ENCODE peak calls at places on chromosome 13, in five cellular contexts. P is suprapubic skin, R is breast epithelium, T is A549, U is K562. H is an unnamed sample.

GRCh38 chr13:95842898-95843297 is 166.0 kb downstream of the DNAJC3 start:
- DNase-seq in R (no peak), U (no peak), P (no peak), T (no peak), H (no peak)

GRCh38 chr13:26487781-26488180 is 69.7 kb upstream of the WASF3 start:
- DNase-seq in R (no peak), U (no peak), P (no peak), T (no peak), H (peak; percentile 81)

GRCh38 chr13:97113231-97114001 is 108.7 kb upstream of the MBNL2 start:
- DNase-seq in P (no peak), U (no peak), R (no peak), T (no peak), H (no peak)

GRCh38 chr13:84500016-84500415 is 617.7 kb upstream of the SLITRK1 start:
- DNase-seq in P (no peak), U (no peak), R (no peak), T (no peak), H (no peak)

GRCh38 chr13:33560722-33561121 is 257.2 kb upstream of the RFC3 start:
- DNase-seq in U (no peak), R (no peak), T (no peak), P (no peak), H (no peak)

GRCh38 chr13:34412817-34413365 is 529.2 kb upstream of the NBEA start:
- DNase-seq in P (no peak), U (no peak), T (peak; percentile 19), R (no peak), H (no peak)

GRCh38 chr13:113774177-113775107 is 15.4 kb downstream of the TMEM255B start:
- DNase-seq in U (no peak), R (no peak), P (no peak), T (no peak), H (peak; percentile 21)

GRCh38 chr13:47126432-47126831 is 229.6 kb upstream of the HTR2A start:
- DNase-seq in R (no peak), U (no peak), P (no peak), T (no peak), H (no peak)

GRCh38 chr13:41178040-41178439 is 16.3 kb downstream of the KBTBD7 start:
- DNase-seq in P (no peak), T (no peak), U (no peak), R (no peak), H (no peak)

GRCh38 chr13:113002206-113002821 is 33.3 kb downstream of the MCF2L start:
- DNase-seq in U (peak; percentile 35), T (no peak), P (no peak), R (no peak), H (no peak)

GRCh38 chr13:88459335-88459734 is 788.2 kb downstream of the SLITRK5 start:
- DNase-seq in T (no peak), R (no peak), U (no peak), P (no peak), H (no peak)

GRCh38 chr13:91946498-91947070 is 548.2 kb downstream of the GPC5 start:
- DNase-seq in P (no peak), U (no peak), R (no peak), T (peak; percentile 14), H (no peak)

GRCh38 chr13:46596501-46596900 is 43.5 kb downstream of the LRCH1 start:
- DNase-seq in U (no peak), R (no peak), T (no peak), P (no peak), H (no peak)

GRCh38 chr13:66528139-66528538 is 702.0 kb downstream of the PCDH9 start:
- DNase-seq in R (no peak), P (no peak), T (no peak), U (no peak), H (no peak)

GRCh38 chr13:97856001-97856675 is 97.3 kb upstream of the IPO5 start:
- DNase-seq in T (no peak), U (no peak), R (no peak), P (peak; percentile 76), H (peak; percentile 86)

GRCh38 chr13:30818323-30818960 is 83.1 kb downstream of the ALOX5AP start:
- DNase-seq in T (no peak), P (no peak), R (no peak), U (no peak), H (peak; percentile 56)

GRCh38 chr13:52809310-52809769 is 39.1 kb downstream of the PCDH8 start:
- DNase-seq in U (peak; percentile 84), T (peak; percentile 73), R (peak; percentile 59), P (no peak), H (no peak)

GRCh38 chr13:43431279-43431678 is 355.5 kb downstream of the ENOX1 start:
- DNase-seq in T (no peak), R (no peak), P (no peak), U (no peak), H (no peak)

GRCh38 chr13:113169277-113170272 is 11.1 kb downstream of the PROZ start:
- DNase-seq in U (no peak), P (no peak), T (no peak), R (no peak), H (peak; percentile 34)

GRCh38 chr13:43977911-43978310 is 98.2 kb downstream of the LACC1 start:
- DNase-seq in T (no peak), R (no peak), U (no peak), P (no peak), H (no peak)

GRCh38 chr13:114099918-114100445 is 32.4 kb downstream of the RASA3 start:
- DNase-seq in R (peak; percentile 52), T (peak; percentile 62), U (no peak), P (peak; percentile 74), H (peak; percentile 88)

GRCh38 chr13:110377178-110378175 is 70.4 kb downstream of the COL4A2 start:
- DNase-seq in P (no peak), T (no peak), U (no peak), R (no peak), H (no peak)

GRCh38 chr13:44107357-44108121 is 227.8 kb downstream of the LACC1 start:
- DNase-seq in U (no peak), R (no peak), T (no peak), P (no peak), H (no peak)

GRCh38 chr13:49060698-49061387 is 85.1 kb downstream of the FNDC3A start:
- DNase-seq in R (no peak), U (no peak), T (no peak), P (no peak), H (no peak)

GRCh38 chr13:92833071-92833470 is 393.5 kb upstream of the GPC6 start:
- DNase-seq in R (no peak), U (no peak), P (no peak), T (no peak), H (no peak)

GRCh38 chr13:73364706-73365105 is 305.9 kb downstream of the KLF5 start:
- DNase-seq in T (peak; percentile 1), R (no peak), U (no peak), P (no peak), H (no peak)

GRCh38 chr13:113452942-113453901 is at the start of gene ADPRHL1:
- DNase-seq in T (no peak), U (no peak), R (peak; percentile 43), P (no peak), H (no peak)

GRCh38 chr13:80341098-80341701 is at the start of gene SPRY2:
- DNase-seq in U (peak; percentile 71), P (peak; percentile 96), T (peak; percentile 92), R (peak; percentile 88), H (peak; percentile 94)

GRCh38 chr13:80340643-80341097 is 256 bp downstream of the SPRY2 start:
- DNase-seq in R (no peak), U (no peak), P (peak; percentile 65), T (peak; percentile 51), H (no peak)

GRCh38 chr13:80339841-80340642 is 884 bp downstream of the SPRY2 start:
- DNase-seq in R (no peak), T (peak; percentile 29), U (peak; percentile 14), P (peak; percentile 74), H (peak; percentile 89)

GRCh38 chr13:80338781-80339577 is 1.9 kb downstream of the SPRY2 start:
- DNase-seq in R (peak; percentile 63), P (peak; percentile 78), U (peak; percentile 38), T (peak; percentile 61), H (peak; percentile 66)

GRCh38 chr13:80339578-80339840 is 1.4 kb downstream of the SPRY2 start:
- DNase-seq in P (no peak), U (peak; percentile 16), T (no peak), R (no peak), H (no peak)
- H3K4me3 ChIP-seq in P (peak overlapping the region; percentile 92), U (peak overlapping the region; percentile 71), T (peak overlapping the region; percentile 84), R (peak overlapping the region; percentile 59), H (peak overlapping the region; percentile 89)

GRCh38 chr13:77326905-77327604 is at the start of gene MYCBP2:
- DNase-seq in U (peak; percentile 89), R (peak; percentile 98), P (peak; percentile 98), T (peak; percentile 95), H (peak; percentile 99)
- TF ChIP-seq POLR2A in U (peak; percentile 91), R (peak; percentile 96), P (peak; percentile 66), T (peak; percentile 85), H (no peak)

DNA sequence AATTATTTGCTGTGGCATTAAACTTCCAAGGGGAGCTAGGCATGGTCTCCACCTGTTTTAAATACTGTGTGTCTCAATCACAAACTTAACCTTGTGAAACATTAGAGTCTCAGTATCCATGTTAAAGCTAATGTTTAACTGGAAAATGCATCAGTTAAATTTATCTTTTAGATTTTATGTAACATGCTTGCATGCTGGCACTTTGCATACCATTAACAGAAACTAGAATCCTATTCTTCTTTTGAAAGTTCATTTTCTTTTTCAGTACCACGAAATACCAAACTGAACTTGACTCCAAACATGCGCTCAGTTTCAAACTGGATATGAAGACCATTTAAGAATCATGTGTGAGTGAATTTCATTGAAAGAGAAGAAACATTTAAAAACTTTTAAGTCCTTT is 328.9 kb upstream of the SLC10A2 start:
- DNase-seq in U (no peak), R (no peak), P (no peak), T (no peak), H (no peak)
- TF ChIP-seq CTCF in U (no peak), R (no peak), P (no peak), T (no peak), H (no peak)

GRCh38 chr13:45242524-45242923 is 41.7 kb upstream of the KCTD4 start:
- DNase-seq in R (no peak), P (no peak), U (no peak), T (no peak), H (no peak)
- H3K4me3 ChIP-seq in R (no peak overlapping the region), P (no peak overlapping the region), U (no peak overlapping the region), T (no peak overlapping the region), H (no peak overlapping the region)

DNA sequence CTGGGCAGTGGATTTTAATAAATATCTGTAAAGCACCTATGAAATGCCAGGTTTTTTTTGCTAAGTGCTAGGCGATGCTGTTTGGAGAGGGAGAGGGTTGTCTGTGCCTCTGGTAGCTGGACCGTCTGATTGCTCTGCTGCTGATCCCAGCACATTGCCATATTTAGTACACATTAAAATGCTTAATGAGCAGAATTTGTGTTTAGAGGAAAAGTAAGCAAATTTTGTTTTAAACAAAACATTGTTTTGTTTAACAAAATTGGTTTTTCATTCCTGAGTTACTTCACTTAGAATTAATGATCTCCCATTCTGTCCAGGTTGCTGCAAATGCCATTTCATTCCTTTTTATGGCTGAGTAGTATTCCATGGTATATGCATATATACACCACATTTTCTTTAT is 85.2 kb downstream of the LMO7 start:
- DNase-seq in P (no peak), R (no peak), T (no peak), U (no peak), H (no peak)
- TF ChIP-seq POLR2A in P (no peak), R (no peak), T (no peak), U (no peak), H (no peak)

GRCh38 chr13:39612023-39612637 is 9.1 kb upstream of the LHFPL6 start:
- DNase-seq in R (no peak), T (peak; percentile 55), P (peak; percentile 77), U (peak; percentile 19), H (peak; percentile 88)
- TF ChIP-seq CTCF in R (peak; percentile 96), T (peak; percentile 77), P (peak; percentile 68), U (peak; percentile 60), H (no peak)

H was measured in lower leg skin.